ENCODE peak calls at places on chromosomes 11 and 22, in five cellular contexts. G is upper lobe of right lung, K is HCT116, E is SK-N-MC, D is ovary. O is an unnamed sample.

GRCh38 chr11:59556115-59556882 is 45.0 kb downstream of the OR4D9 start:
- DNase-seq in G (no peak), K (peak; percentile 74), D (peak; percentile 45), E (peak; percentile 85), O (no peak)

GRCh38 chr11:2471804-2472096 is 26.9 kb downstream of the KCNQ1 start:
- DNase-seq in E (no peak), D (no peak), K (no peak), G (no peak), O (no peak)

GRCh38 chr11:79973701-79974626 is 533.1 kb upstream of the TENM4 start:
- DNase-seq in E (no peak), K (no peak), D (no peak), G (no peak), O (no peak)

GRCh38 chr22:49204599-49205214 is 623.0 kb downstream of the BRD1 start:
- DNase-seq in K (no peak), G (peak; percentile 36), D (no peak), E (no peak), O (no peak)

GRCh38 chr11:12724301-12725046 is 50.3 kb downstream of the TEAD1 start:
- DNase-seq in D (peak; percentile 90), E (peak; percentile 51), K (peak; percentile 92), G (no peak), O (peak; percentile 94)

GRCh38 chr22:37544955-37545702 is 15.2 kb upstream of the CDC42EP1 start:
- DNase-seq in G (peak; percentile 88), D (peak; percentile 69), E (no peak), K (no peak), O (peak; percentile 94)

GRCh38 chr11:34468209-34468841 is 29.6 kb downstream of the CAT start:
- DNase-seq in D (no peak), G (no peak), E (no peak), K (peak; percentile 28), O (peak; percentile 35)

GRCh38 chr11:77823775-77824174 is 2.8 kb downstream of the AAMDC start:
- DNase-seq in G (no peak), E (no peak), D (no peak), K (no peak), O (no peak)

GRCh38 chr11:125164422-125165110 is at the start of gene PKNOX2:
- DNase-seq in K (peak; percentile 3), D (peak; percentile 87), G (peak; percentile 86), E (no peak), O (peak; percentile 65)

GRCh38 chr11:18013790-18014507 is 1.1 kb upstream of the SERGEF start:
- DNase-seq in E (no peak), K (no peak), G (no peak), D (peak; percentile 12), O (peak; percentile 27)

GRCh38 chr11:1476946-1477736 is 9.4 kb downstream of the MOB2 start:
- DNase-seq in E (no peak), G (peak; percentile 33), D (no peak), K (no peak), O (no peak)

GRCh38 chr22:30890689-30891442 is 77.7 kb downstream of the MORC2 start:
- DNase-seq in K (peak; percentile 10), D (no peak), G (peak; percentile 66), E (no peak), O (peak; percentile 29)

GRCh38 chr11:44858796-44859527 is 91.7 kb downstream of the TP53I11 start:
- DNase-seq in E (no peak), G (no peak), K (no peak), D (no peak), O (no peak)
- H3K27ac ChIP-seq in E (no peak overlapping the region), G (no peak overlapping the region), K (no peak overlapping the region), D (no peak overlapping the region), O (no peak overlapping the region)

GRCh38 chr22:43528601-43529360 is 117.0 kb downstream of the MPPED1 start:
- DNase-seq in K (no peak), E (no peak), G (no peak), D (no peak), O (no peak)
- H3K27ac ChIP-seq in K (no peak overlapping the region), E (no peak overlapping the region), G (no peak overlapping the region), D (no peak overlapping the region), O (no peak overlapping the region)

GRCh38 chr11:7622731-7623130 is 50.6 kb downstream of the CYB5R2 start:
- DNase-seq in E (no peak), K (no peak), G (no peak), D (no peak), O (no peak)
- H3K27ac ChIP-seq in E (no peak overlapping the region), K (no peak overlapping the region), G (no peak overlapping the region), D (no peak overlapping the region), O (no peak overlapping the region)

GRCh38 chr11:73055655-73056354 is 86.3 kb downstream of the FCHSD2 start:
- DNase-seq in D (no peak), E (no peak), G (no peak), K (no peak), O (no peak)

GRCh38 chr11:73053964-73054363 is 88.2 kb downstream of the FCHSD2 start:
- DNase-seq in D (no peak), G (no peak), E (no peak), K (no peak), O (no peak)

GRCh38 chr11:73055002-73055401 is 87.1 kb downstream of the FCHSD2 start:
- DNase-seq in E (no peak), D (no peak), K (no peak), G (no peak), O (no peak)

GRCh38 chr11:73059915-73060314 is 82.2 kb downstream of the FCHSD2 start:
- DNase-seq in D (no peak), G (no peak), K (no peak), E (no peak), O (no peak)

DNA sequence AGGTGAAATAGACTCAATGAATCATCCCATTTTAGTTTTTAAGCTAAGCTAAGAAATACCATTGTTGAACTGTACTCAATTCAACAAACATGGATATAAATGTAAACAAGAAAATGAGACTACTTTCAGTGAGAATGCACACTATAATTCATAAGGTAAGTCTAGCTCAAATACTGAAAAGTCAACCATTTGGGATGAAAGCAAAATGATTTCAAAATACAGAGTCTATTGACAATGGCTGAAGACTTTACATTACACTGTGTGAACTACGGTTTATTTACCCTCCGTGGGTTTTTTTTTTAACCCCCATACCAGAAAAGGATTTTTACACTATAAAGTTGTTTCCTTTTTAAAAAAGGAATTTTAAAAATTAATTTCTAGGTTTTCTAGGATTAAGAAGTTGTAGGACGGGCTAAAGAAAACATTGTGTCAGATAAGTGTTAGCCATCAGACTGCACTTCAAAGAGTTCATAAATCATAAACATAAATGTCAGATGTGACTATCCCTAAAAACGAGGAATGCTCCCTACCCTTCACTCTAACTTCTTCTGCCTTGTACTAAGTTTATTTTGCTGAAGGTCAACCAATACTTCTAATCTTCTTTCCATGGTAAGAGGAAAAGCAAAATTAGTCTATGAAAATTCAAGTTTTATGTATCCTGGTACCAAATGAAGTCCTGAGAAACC is 83.0 kb downstream of the FCHSD2 start:
- DNase-seq in E (no peak), G (no peak), K (no peak), D (no peak), O (no peak)
- H3K27ac ChIP-seq in E (no peak overlapping the region), G (no peak overlapping the region), K (no peak overlapping the region), D (no peak overlapping the region), O (no peak overlapping the region)

DNA sequence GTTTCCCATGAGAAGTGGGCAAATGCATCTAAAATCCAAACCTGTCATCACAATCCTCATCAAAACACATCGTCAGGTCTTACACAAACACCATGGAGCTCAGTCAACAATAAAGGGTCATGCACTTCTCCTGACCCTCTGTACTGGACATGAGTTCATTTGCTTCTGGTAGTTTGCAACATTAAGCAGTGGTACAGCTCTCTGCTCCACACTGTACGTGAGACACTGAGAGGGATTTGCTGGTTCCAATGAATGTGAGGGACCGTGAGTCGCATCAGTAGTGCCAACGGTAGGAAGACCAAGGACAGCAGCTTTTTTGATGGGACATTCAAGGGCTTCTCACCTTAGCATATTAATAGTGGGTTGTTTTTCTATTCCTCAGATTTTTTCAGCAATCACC is 752.2 kb downstream of the OPCML start:
- DNase-seq in K (no peak), G (no peak), E (no peak), D (no peak), O (no peak)
- H3K27ac ChIP-seq in K (no peak overlapping the region), G (no peak overlapping the region), E (no peak overlapping the region), D (no peak overlapping the region), O (no peak overlapping the region)